ENCODE peak calls at places on chromosomes 11 and 22, in six cellular contexts. U, W, N, P, Z and O are unnamed samples.
A peak's percentile ranks its signal among the peaks of the same experiment; 100 is the strongest.

GRCh38 chr22:39727541-39727940 is 157.0 kb downstream of the CACNA1I start:
- DNase-seq in U (no peak), W (no peak), N (no peak), P (no peak), Z (no peak), O (no peak)

GRCh38 chr11:14237333-14237988 is 121.5 kb downstream of the RRAS2 start:
- DNase-seq in U (peak; percentile 51), W (no peak), N (no peak), P (no peak), Z (no peak), O (peak; percentile 75)

GRCh38 chr22:26756675-26757293 is 99.4 kb downstream of the MIAT start:
- DNase-seq in U (peak; percentile 54), W (peak; percentile 26), N (peak; percentile 58), P (peak; percentile 75), Z (peak; percentile 89), O (peak; percentile 76)

GRCh38 chr11:105937331-105937730 is 84.7 kb downstream of the MSANTD4 start:
- DNase-seq in U (no peak), W (no peak), N (no peak), P (no peak), Z (peak; percentile 76), O (no peak)

GRCh38 chr11:65165847-65166317 is 4.2 kb upstream of the SPDYC start:
- DNase-seq in U (no peak), W (no peak), N (no peak), P (no peak), Z (no peak), O (no peak)

GRCh38 chr11:10225553-10225952 is 68.5 kb downstream of the SBF2 start:
- DNase-seq in U (no peak), W (no peak), N (peak; percentile 20), P (no peak), Z (no peak), O (no peak)

GRCh38 chr11:3217751-3218482 is 696 bp downstream of the MRGPRG start:
- DNase-seq in U (peak; percentile 5), W (no peak), N (no peak), P (peak; percentile 1), Z (no peak), O (no peak)

GRCh38 chr11:17386331-17387084 is 2.0 kb downstream of the KCNJ11 start:
- DNase-seq in U (peak; percentile 68), W (no peak), N (peak; percentile 32), P (peak; percentile 54), Z (peak; percentile 12), O (peak; percentile 72)